ENCODE peak calls at places on chromosomes 5 and 9, in eight cellular contexts. One of them, this sample, is unnamed.

GRCh38 chr5:78757269-78758053 is 108.9 kb upstream of the LHFPL2 start:
- DNase-seq in GM12865: peak; percentile 79
- DNase-seq in left cardiac atrium: peak; percentile 43
- DNase-seq in T follicular helper cell: no peak
- DNase-seq in A172: peak; percentile 57
- DNase-seq in transverse colon: no peak
- DNase-seq in bronchial epithelial cell: no peak
- DNase-seq in lower leg skin: no peak
- DNase-seq in this sample: no peak

GRCh38 chr9:16425572-16425971 is 444.9 kb downstream of the BNC2 start:
- DNase-seq in left cardiac atrium: no peak
- DNase-seq in GM12865: no peak
- DNase-seq in transverse colon: no peak
- DNase-seq in bronchial epithelial cell: peak; percentile 66
- DNase-seq in A172: peak; percentile 56
- DNase-seq in T follicular helper cell: no peak
- DNase-seq in lower leg skin: no peak
- DNase-seq in this sample: no peak

GRCh38 chr5:142857405-142857804 is 87.2 kb downstream of the ARHGAP26 start:
- DNase-seq in lower leg skin: no peak
- DNase-seq in transverse colon: no peak
- DNase-seq in GM12865: no peak
- DNase-seq in A172: peak; percentile 35
- DNase-seq in T follicular helper cell: no peak
- DNase-seq in left cardiac atrium: no peak
- DNase-seq in bronchial epithelial cell: no peak
- DNase-seq in this sample: no peak

GRCh38 chr5:106423109-106423897 is 1247.4 kb downstream of the EFNA5 start:
- DNase-seq in transverse colon: no peak
- DNase-seq in GM12865: peak; percentile 68
- DNase-seq in lower leg skin: no peak
- DNase-seq in A172: no peak
- DNase-seq in bronchial epithelial cell: no peak
- DNase-seq in left cardiac atrium: no peak
- DNase-seq in T follicular helper cell: no peak
- DNase-seq in this sample: no peak

GRCh38 chr5:142301487-142302035 is 23.3 kb downstream of the SPRY4 start:
- DNase-seq in transverse colon: peak; percentile 80
- DNase-seq in lower leg skin: no peak
- DNase-seq in GM12865: no peak
- DNase-seq in T follicular helper cell: no peak
- DNase-seq in left cardiac atrium: no peak
- DNase-seq in A172: no peak
- DNase-seq in bronchial epithelial cell: no peak
- DNase-seq in this sample: no peak

GRCh38 chr5:173689171-173689676 is 72.8 kb upstream of the BOD1 start:
- DNase-seq in bronchial epithelial cell: no peak
- DNase-seq in lower leg skin: no peak
- DNase-seq in GM12865: no peak
- DNase-seq in A172: no peak
- DNase-seq in T follicular helper cell: no peak
- DNase-seq in left cardiac atrium: no peak
- DNase-seq in transverse colon: no peak
- DNase-seq in this sample: no peak

GRCh38 chr9:36080519-36080918 is 43.8 kb downstream of the RECK start:
- DNase-seq in lower leg skin: no peak
- DNase-seq in transverse colon: no peak
- DNase-seq in A172: no peak
- DNase-seq in T follicular helper cell: no peak
- DNase-seq in left cardiac atrium: no peak
- DNase-seq in GM12865: no peak
- DNase-seq in bronchial epithelial cell: no peak
- DNase-seq in this sample: no peak

GRCh38 chr9:135070198-135070951 is 17.1 kb upstream of the OLFM1 start:
- DNase-seq in T follicular helper cell: no peak
- DNase-seq in GM12865: no peak
- DNase-seq in transverse colon: peak; percentile 1
- DNase-seq in left cardiac atrium: no peak
- DNase-seq in bronchial epithelial cell: no peak
- DNase-seq in lower leg skin: no peak
- DNase-seq in A172: no peak
- DNase-seq in this sample: no peak

GRCh38 chr9:107760469-107761242 is 271.1 kb upstream of the KLF4 start:
- DNase-seq in left cardiac atrium: peak; percentile 55
- DNase-seq in A172: no peak
- DNase-seq in transverse colon: no peak
- DNase-seq in lower leg skin: peak; percentile 57
- DNase-seq in T follicular helper cell: no peak
- DNase-seq in GM12865: no peak
- DNase-seq in bronchial epithelial cell: no peak
- DNase-seq in this sample: peak; percentile 74

GRCh38 chr5:130333089-130333488 is 428.8 kb downstream of the CHSY3 start:
- DNase-seq in T follicular helper cell: no peak
- DNase-seq in transverse colon: no peak
- DNase-seq in bronchial epithelial cell: peak; percentile 91
- DNase-seq in A172: peak; percentile 62
- DNase-seq in GM12865: no peak
- DNase-seq in lower leg skin: no peak
- DNase-seq in left cardiac atrium: no peak
- DNase-seq in this sample: no peak

GRCh38 chr9:2718001-2718697 is 839 bp downstream of the KCNV2 start:
- DNase-seq in bronchial epithelial cell: no peak
- DNase-seq in A172: no peak
- DNase-seq in left cardiac atrium: no peak
- DNase-seq in T follicular helper cell: no peak
- DNase-seq in GM12865: no peak
- DNase-seq in transverse colon: no peak
- DNase-seq in lower leg skin: no peak
- DNase-seq in this sample: no peak

GRCh38 chr9:83336696-83337095 is 201.5 kb downstream of the FRMD3 start:
- DNase-seq in bronchial epithelial cell: no peak
- DNase-seq in transverse colon: no peak
- DNase-seq in A172: no peak
- DNase-seq in T follicular helper cell: no peak
- DNase-seq in GM12865: peak; percentile 5
- DNase-seq in lower leg skin: no peak
- DNase-seq in left cardiac atrium: no peak
- DNase-seq in this sample: no peak

GRCh38 chr9:76901801-76902200 is 4.1 kb downstream of the PRUNE2 start:
- DNase-seq in transverse colon: no peak
- DNase-seq in left cardiac atrium: no peak
- DNase-seq in T follicular helper cell: no peak
- DNase-seq in A172: no peak
- DNase-seq in bronchial epithelial cell: no peak
- DNase-seq in GM12865: no peak
- DNase-seq in lower leg skin: no peak
- DNase-seq in this sample: no peak

This sample was measured in Right ventricle myocardium superior.